ENCODE peak calls at places on chromosomes 13 and 19, in nine cellular contexts. M is neural progenitor cell, W is uterus, F is type B pancreatic cell, G is RWPE1, K is retinal pigment epithelial cell, Z is heart right ventricle, C is PC-3, H is pancreas. E is an unnamed sample.

GRCh38 chr19:36771275-36772231 is 1.1 kb downstream of the ZNF850 start:
- DNase-seq in Z (peak), M (peak), G (peak), K (peak), C (peak), H (peak), F (no peak), W (peak), E (no peak)

GRCh38 chr19:54489766-54490165 is 12.9 kb upstream of the LAIR2 start:
- DNase-seq in G (no peak), C (no peak), W (no peak), M (no peak), Z (no peak), K (no peak), F (no peak), H (no peak), E (no peak)

GRCh38 chr19:28731577-28731976 is 481.4 kb downstream of the UQCRFS1 start:
- DNase-seq in F (no peak), K (no peak), M (no peak), H (no peak), W (no peak), G (no peak), Z (no peak), C (no peak), E (no peak)

GRCh38 chr19:13788991-13789390 is 6.3 kb upstream of the ZSWIM4 start:
- DNase-seq in G (no peak), Z (no peak), K (no peak), F (no peak), H (no peak), M (no peak), W (no peak), C (no peak), E (no peak)

GRCh38 chr19:42284066-42284501 is 15.0 kb downstream of the CIC start:
- DNase-seq in K (no peak), C (no peak), M (peak), Z (peak), G (peak), W (peak), F (no peak), H (peak), E (peak)

GRCh38 chr19:46610851-46611770 is 10.0 kb downstream of the CALM3 start:
- DNase-seq in K (no peak), G (no peak), F (no peak), W (no peak), Z (no peak), H (peak), C (no peak), M (no peak), E (no peak)

GRCh38 chr19:34963531-34964406 is at the start of gene ZNF792:
- DNase-seq in G (peak), H (peak), K (no peak), W (peak), C (peak), F (peak), Z (peak), M (peak), E (peak)

GRCh38 chr19:8702350-8702749 is 3.8 kb upstream of the ACTL9 start:
- DNase-seq in W (no peak), H (no peak), F (peak), K (no peak), M (no peak), C (no peak), G (no peak), Z (no peak), E (peak)

GRCh38 chr13:49082653-49083536 is 107.2 kb downstream of the FNDC3A start:
- DNase-seq in Z (no peak), K (no peak), G (peak), M (no peak), C (no peak), H (no peak), W (no peak), F (no peak), E (no peak)

GRCh38 chr19:10290876-10291553 is 1.3 kb downstream of the ICAM5 start:
- DNase-seq in F (peak), C (peak), G (peak), K (no peak), W (peak), H (no peak), Z (peak), M (peak), E (peak)

GRCh38 chr13:30196025-30196424 is 111.3 kb downstream of the KATNAL1 start:
- DNase-seq in H (no peak), F (no peak), K (no peak), W (no peak), Z (no peak), G (no peak), M (peak), C (peak), E (no peak)

GRCh38 chr13:42028113-42028799 is 20.2 kb upstream of the DGKH start:
- DNase-seq in M (no peak), K (no peak), H (no peak), Z (no peak), C (no peak), W (no peak), G (no peak), F (no peak), E (no peak)

GRCh38 chr13:37023871-37024270 is 23.3 kb downstream of the EXOSC8 start:
- DNase-seq in M (no peak), F (no peak), C (peak), Z (no peak), K (no peak), G (peak), H (no peak), W (no peak), E (no peak)

GRCh38 chr13:91347212-91347995 is at the start of gene MIR17HG:
- DNase-seq in F (peak), Z (peak), W (peak), C (peak), K (peak), M (peak), G (peak), H (peak), E (peak)

GRCh38 chr13:113970810-113971470 is 2.9 kb downstream of the C13orf46 start:
- DNase-seq in M (no peak), K (peak), W (peak), F (no peak), C (peak), G (peak), H (peak), Z (peak), E (no peak)

GRCh38 chr13:42047561-42048322 is 706 bp upstream of the DGKH start:
- DNase-seq in Z (peak), K (no peak), W (peak), F (no peak), H (peak), C (peak), G (peak), M (peak), E (no peak)

GRCh38 chr19:51882518-51882917 is 5.2 kb downstream of the ZNF577 start:
- DNase-seq in M (no peak), Z (no peak), K (no peak), W (no peak), G (no peak), F (no peak), C (no peak), H (no peak), E (no peak)

GRCh38 chr19:47723573-47723923 is 10.3 kb downstream of the EHD2 start:
- DNase-seq in K (no peak), H (peak), Z (peak), G (no peak), W (peak), C (peak), F (no peak), M (no peak), E (no peak)

GRCh38 chr19:32222594-32222993 is 122.8 kb upstream of the ZNF507 start:
- DNase-seq in K (no peak), H (no peak), M (no peak), Z (no peak), F (no peak), W (no peak), C (no peak), G (no peak), E (peak)

GRCh38 chr19:32227561-32228165 is 117.7 kb upstream of the ZNF507 start:
- DNase-seq in Z (no peak), C (no peak), H (no peak), K (no peak), G (no peak), W (no peak), M (no peak), F (no peak), E (no peak)

GRCh38 chr19:32223595-32224370 is 121.6 kb upstream of the ZNF507 start:
- DNase-seq in W (no peak), Z (no peak), K (no peak), M (peak), C (no peak), F (no peak), H (no peak), G (no peak), E (peak)

GRCh38 chr19:32223106-32223505 is 122.3 kb upstream of the ZNF507 start:
- DNase-seq in K (no peak), Z (no peak), M (no peak), G (no peak), W (no peak), C (no peak), H (no peak), F (no peak), E (no peak)

GRCh38 chr19:32224371-32225244 is 120.8 kb upstream of the ZNF507 start:
- DNase-seq in W (peak), K (peak), H (no peak), C (peak), Z (peak), G (peak), M (peak), F (peak), E (peak)
- TF ChIP-seq CTCF in W (peak), K (peak), H (peak), C (peak), Z (peak), G (peak), M (peak), F (peak), E (peak)

DNA sequence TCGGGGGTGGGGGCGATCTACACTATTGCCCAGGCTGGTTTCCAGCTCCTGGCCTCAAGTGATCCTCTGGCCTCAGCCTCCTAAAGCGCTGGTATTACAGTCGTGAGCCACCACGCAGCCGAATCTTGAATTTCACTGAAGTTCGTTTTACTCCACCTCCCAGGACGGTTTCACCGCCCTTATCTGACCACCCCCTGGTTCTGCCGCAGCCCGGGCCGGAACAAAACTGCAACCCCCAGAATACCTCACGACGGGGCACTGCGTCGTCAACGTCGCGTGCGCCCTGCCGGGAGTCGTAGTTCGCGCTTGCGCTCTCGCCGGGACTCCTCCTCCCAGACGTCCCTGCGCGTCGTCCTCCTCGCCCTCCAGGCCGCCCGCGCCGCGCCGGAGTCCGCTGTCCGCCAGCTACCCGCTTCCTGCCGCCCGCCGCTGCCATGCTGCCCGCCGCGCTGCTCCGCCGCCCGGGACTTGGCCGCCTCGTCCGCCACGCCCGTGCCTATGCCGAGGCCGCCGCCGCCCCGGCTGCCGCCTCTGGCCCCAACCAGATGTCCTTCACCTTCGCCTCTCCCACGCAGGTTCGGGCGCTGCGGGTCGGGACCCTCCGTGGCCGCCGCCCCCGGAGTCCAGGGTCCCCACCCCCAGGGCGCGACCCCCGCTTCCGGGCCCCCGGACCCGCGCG is at the start of gene ATP5F1D:
- DNase-seq in W (peak), F (peak), M (peak), G (peak), K (peak), Z (peak), H (peak), C (peak), E (peak)
- TF ChIP-seq CTCF in W (peak), F (no peak), M (no peak), G (no peak), K (no peak), Z (no peak), H (no peak), C (no peak), E (no peak)

GRCh38 chr13:46682015-46682414 is 114.9 kb downstream of the ESD start:
- DNase-seq in C (no peak), F (no peak), W (no peak), Z (no peak), K (no peak), H (no peak), M (no peak), G (no peak), E (no peak)

GRCh38 chr13:46676378-46676725 is 120.6 kb downstream of the ESD start:
- DNase-seq in C (peak), F (no peak), W (no peak), K (no peak), G (no peak), H (no peak), M (no peak), Z (no peak), E (no peak)

GRCh38 chr13:46683879-46684278 is 113.1 kb downstream of the ESD start:
- DNase-seq in Z (no peak), G (no peak), H (no peak), M (no peak), K (no peak), W (no peak), C (no peak), F (no peak), E (no peak)

GRCh38 chr13:46675016-46675415 is 121.9 kb downstream of the ESD start:
- DNase-seq in W (no peak), M (no peak), K (no peak), F (no peak), G (no peak), C (no peak), H (no peak), Z (no peak), E (no peak)

DNA sequence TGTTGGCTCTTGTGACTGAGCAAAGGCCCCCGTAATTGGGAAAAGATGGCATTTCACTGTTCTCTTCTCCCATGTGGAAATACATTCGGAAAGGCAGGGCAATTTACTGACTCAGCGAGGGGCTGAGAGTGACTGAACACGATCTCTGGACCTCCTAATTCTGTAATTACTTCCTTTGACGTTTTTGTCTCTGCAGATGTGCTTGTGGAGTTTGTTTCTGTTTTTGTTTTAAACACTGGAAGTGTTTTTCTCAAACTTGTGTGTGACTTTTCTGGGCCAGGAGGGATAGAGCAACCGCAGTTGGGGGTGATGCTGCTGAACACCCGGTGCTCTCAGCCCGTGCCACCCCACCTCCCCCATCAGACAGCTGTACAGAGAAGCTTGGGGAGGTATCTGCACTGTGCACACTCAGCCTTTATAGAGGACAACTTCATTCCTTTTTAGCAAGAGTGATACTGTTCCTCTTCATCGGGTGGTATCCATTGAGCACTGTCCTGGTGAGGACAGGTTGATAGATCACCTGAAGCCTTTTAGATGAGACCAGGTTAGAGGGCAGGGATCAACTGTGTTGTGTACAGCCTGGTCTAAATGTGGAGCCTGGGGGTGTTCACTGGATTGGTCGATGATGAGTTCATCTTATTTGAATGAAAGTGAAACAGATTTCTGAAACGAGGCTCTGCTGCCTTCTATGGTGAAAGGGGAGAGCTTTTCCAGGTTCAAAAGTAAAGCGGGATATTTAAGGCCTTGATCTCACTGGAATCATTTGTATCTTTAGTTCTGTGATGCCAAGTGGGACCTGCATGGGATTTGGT is 117.4 kb downstream of the ESD start:
- DNase-seq in K (no peak), M (peak), H (no peak), Z (no peak), G (no peak), W (peak), F (no peak), C (no peak), E (no peak)
- TF ChIP-seq CTCF in K (no peak), M (no peak), H (no peak), Z (peak), G (no peak), W (no peak), F (no peak), C (no peak), E (peak)

GRCh38 chr13:31350560-31350959 is 150.8 kb downstream of the B3GLCT start:
- DNase-seq in H (no peak), F (no peak), M (no peak), C (no peak), G (no peak), W (no peak), K (no peak), Z (no peak), E (no peak)

GRCh38 chr13:31352467-31352866 is 152.7 kb downstream of the B3GLCT start:
- DNase-seq in G (no peak), K (no peak), Z (no peak), H (no peak), W (no peak), C (no peak), M (no peak), F (no peak), E (no peak)

GRCh38 chr13:31355001-31355400 is 155.2 kb downstream of the B3GLCT start:
- DNase-seq in K (no peak), M (no peak), H (no peak), G (no peak), C (no peak), F (no peak), W (no peak), Z (no peak), E (no peak)

GRCh38 chr13:31349156-31349555 is 149.4 kb downstream of the B3GLCT start:
- DNase-seq in F (no peak), G (no peak), Z (no peak), C (no peak), K (no peak), M (no peak), W (no peak), H (no peak), E (no peak)

GRCh38 chr13:31351376-31351775 is 151.6 kb downstream of the B3GLCT start:
- DNase-seq in H (no peak), F (no peak), W (no peak), K (no peak), G (no peak), Z (no peak), M (no peak), C (no peak), E (no peak)
- TF ChIP-seq CTCF in H (no peak), F (no peak), W (no peak), K (no peak), G (no peak), Z (no peak), M (no peak), C (no peak), E (no peak)

GRCh38 chr13:67228031-67228430 is 2.1 kb downstream of the PCDH9 start:
- DNase-seq in Z (no peak), W (no peak), H (no peak), G (no peak), C (no peak), F (no peak), M (no peak), K (no peak), E (no peak)
- TF ChIP-seq CTCF in Z (no peak), W (no peak), H (no peak), G (no peak), C (no peak), F (no peak), M (no peak), K (no peak), E (no peak)

E was measured in osteocyte.